ENCODE peak calls at places on chromosomes 11 and 22, in ten cellular contexts. F is NCI-H1694, M is NAMALWA, Z is adipocyte, X is H54, D is NCI-H1436 treated with DMSO at 0.1 percent for 48 hours, T is T follicular helper cell, W is AG09309, C is AG10803, S is iPS DF 6.9. K is an unnamed sample.

GRCh38 chr11:116994195-116994594 is 104.0 kb downstream of the SIK3 start:
- DNase-seq in F (no peak), S (no peak), C (no peak), X (no peak), T (no peak), Z (no peak), M (peak), W (no peak), D (no peak), K (no peak)

GRCh38 chr11:67308031-67308866 is 4.9 kb downstream of the SSH3 start:
- DNase-seq in D (no peak), T (no peak), Z (no peak), X (no peak), F (no peak), W (no peak), S (no peak), M (no peak), C (no peak), K (no peak)

GRCh38 chr11:28727254-28727653 is 619.1 kb downstream of the METTL15 start:
- DNase-seq in S (no peak), X (no peak), C (peak), T (no peak), W (no peak), F (no peak), D (no peak), M (no peak), Z (peak), K (no peak)

GRCh38 chr11:104352036-104352435 is 188.1 kb upstream of the PDGFD start:
- DNase-seq in C (no peak), M (no peak), D (no peak), S (no peak), Z (no peak), X (no peak), W (no peak), F (no peak), T (no peak), K (no peak)

GRCh38 chr11:66231561-66231960 is 36.9 kb upstream of the RAB1B start:
- DNase-seq in T (no peak), C (no peak), X (no peak), Z (no peak), F (no peak), S (no peak), W (no peak), D (no peak), M (no peak), K (no peak)

GRCh38 chr22:35170716-35171697 is 86.3 kb upstream of the HMGXB4 start:
- DNase-seq in M (no peak), C (no peak), Z (no peak), S (no peak), D (no peak), W (no peak), F (no peak), X (no peak), T (no peak), K (no peak)

GRCh38 chr11:8593935-8594909 is at the start of gene STK33:
- DNase-seq in D (peak), M (peak), X (peak), Z (peak), W (no peak), S (no peak), F (peak), C (no peak), T (no peak), K (no peak)

GRCh38 chr22:19979712-19980493 is 36.7 kb downstream of the ARVCF start:
- DNase-seq in W (no peak), S (no peak), C (no peak), D (no peak), Z (no peak), F (no peak), M (no peak), T (no peak), X (no peak), K (no peak)

GRCh38 chr11:86069408-86070086 is 663 bp upstream of the PICALM start:
- DNase-seq in C (peak), S (peak), W (peak), M (no peak), Z (peak), T (no peak), D (no peak), F (no peak), X (peak), K (peak)

GRCh38 chr11:78957481-78958245 is 383.0 kb upstream of the NARS2 start:
- DNase-seq in Z (peak), T (no peak), M (no peak), F (no peak), D (no peak), C (no peak), X (peak), S (no peak), W (peak), K (no peak)

GRCh38 chr22:43479962-43480361 is 68.1 kb downstream of the MPPED1 start:
- DNase-seq in F (no peak), C (no peak), W (no peak), X (no peak), M (no peak), S (no peak), T (no peak), Z (no peak), D (no peak), K (no peak)

GRCh38 chr11:78784321-78785061 is 209.8 kb upstream of the NARS2 start:
- DNase-seq in Z (peak), S (no peak), C (peak), M (no peak), D (no peak), W (peak), X (peak), T (no peak), F (no peak), K (no peak)

GRCh38 chr11:15577519-15577918 is 462.8 kb downstream of the INSC start:
- DNase-seq in T (no peak), C (no peak), F (no peak), D (no peak), S (no peak), M (no peak), Z (no peak), W (no peak), X (no peak), K (no peak)

GRCh38 chr22:17579535-17579981 is 16.3 kb downstream of the SLC25A18 start:
- DNase-seq in F (no peak), C (no peak), M (no peak), W (no peak), T (no peak), S (no peak), D (no peak), Z (no peak), X (no peak), K (no peak)

GRCh38 chr11:134445601-134446325 is 33.7 kb upstream of the B3GAT1 start:
- DNase-seq in F (no peak), T (no peak), X (no peak), C (no peak), D (no peak), Z (no peak), M (no peak), S (no peak), W (no peak), K (no peak)

GRCh38 chr11:33178443-33179154 is 17.3 kb upstream of the CSTF3 start:
- DNase-seq in D (no peak), X (no peak), F (no peak), Z (no peak), W (no peak), S (no peak), M (no peak), T (no peak), C (peak), K (no peak)

GRCh38 chr11:111213256-111213655 is 32.3 kb upstream of the POU2AF2 start:
- DNase-seq in F (no peak), S (no peak), Z (no peak), X (no peak), C (no peak), M (no peak), T (no peak), D (no peak), W (no peak), K (no peak)

GRCh38 chr22:19005905-19006304 is 69.8 kb upstream of the PRODH start:
- DNase-seq in Z (no peak), W (no peak), T (no peak), F (no peak), M (no peak), C (no peak), D (no peak), S (no peak), X (no peak), K (no peak)

GRCh38 chr11:122902951-122903350 is 20.4 kb downstream of the JHY start:
- DNase-seq in Z (no peak), D (no peak), M (no peak), X (no peak), F (no peak), S (no peak), C (no peak), W (no peak), T (no peak), K (no peak)

GRCh38 chr11:110409174-110409573 is 20.6 kb upstream of the FDX1 start:
- DNase-seq in S (no peak), D (no peak), C (peak), W (no peak), T (no peak), F (no peak), M (no peak), X (no peak), Z (peak), K (no peak)

K was measured in thoracic aorta.